ENCODE peak calls at places on chromosomes 5 and 9, in ten cellular contexts. S is KBM-7; O is naive B cell; X is prostate gland; U is NCI-H1436 treated with DMSO at 0.1 percent for 48 hours; B is lower lobe of right lung; V is activated CD8-positive, alpha-beta memory T cell treated with anti-CD3 and anti-CD28 coated beads for 24 hours; Y is naive thymus-derived CD8-positive, alpha-beta T cell; T is GM03348; K is left ventricle myocardium inferior. Z is an unnamed sample.

GRCh38 chr9:129874261-129875101 is 39.2 kb downstream of the USP20 start:
- DNase-seq in S (no peak), O (no peak), X (no peak), U (no peak), B (no peak), V (no peak), Y (no peak), T (no peak), K (no peak), Z (no peak)

GRCh38 chr9:137204731-137205125 is 720 bp downstream of the TMEM203 start:
- DNase-seq in S (no peak), O (no peak), X (no peak), U (no peak), B (no peak), V (no peak), Y (no peak), T (no peak), K (no peak), Z (no peak)

GRCh38 chr9:4738866-4739586 is 2.0 kb downstream of the AK3 start:
- DNase-seq in S (peak), O (no peak), X (no peak), U (no peak), B (no peak), V (no peak), Y (no peak), T (no peak), K (no peak), Z (no peak)

GRCh38 chr9:38112010-38112409 is 43.0 kb upstream of the SHB start:
- DNase-seq in S (no peak), O (no peak), X (no peak), U (no peak), B (no peak), V (no peak), Y (no peak), T (no peak), K (no peak), Z (no peak)

GRCh38 chr9:129430940-129431693 is 189.8 kb downstream of the C9orf50 start:
- DNase-seq in S (no peak), O (no peak), X (no peak), U (no peak), B (no peak), V (no peak), Y (no peak), T (no peak), K (no peak), Z (no peak)

GRCh38 chr5:150428106-150428876 is 15.6 kb upstream of the CD74 start:
- DNase-seq in S (no peak), O (no peak), X (no peak), U (no peak), B (no peak), V (no peak), Y (no peak), T (no peak), K (peak), Z (no peak)

GRCh38 chr5:124665625-124666024 is 80.8 kb downstream of the ZNF608 start:
- DNase-seq in S (no peak), O (no peak), X (no peak), U (no peak), B (no peak), V (no peak), Y (no peak), T (no peak), K (no peak), Z (no peak)

GRCh38 chr9:133569109-133569785 is 34.7 kb downstream of the ADAMTSL2 start:
- DNase-seq in S (no peak), O (no peak), X (no peak), U (no peak), B (no peak), V (no peak), Y (no peak), T (no peak), K (no peak), Z (no peak)

GRCh38 chr5:114953559-114953958 is 216.1 kb downstream of the TRIM36 start:
- DNase-seq in S (peak), O (no peak), X (no peak), U (no peak), B (no peak), V (no peak), Y (no peak), T (no peak), K (no peak), Z (no peak)

GRCh38 chr9:8304720-8305119 is 505.1 kb upstream of the DMAC1 start:
- DNase-seq in S (no peak), O (no peak), X (no peak), U (no peak), B (no peak), V (no peak), Y (no peak), T (no peak), K (no peak), Z (no peak)

GRCh38 chr5:13843181-13843846 is 101.2 kb downstream of the DNAH5 start:
- DNase-seq in S (no peak), O (no peak), X (no peak), U (no peak), B (no peak), V (no peak), Y (no peak), T (no peak), K (no peak), Z (no peak)

GRCh38 chr5:113487779-113488644 is at the start of gene MCC:
- DNase-seq in S (peak), O (peak), X (peak), U (no peak), B (peak), V (peak), Y (peak), T (peak), K (peak), Z (no peak)

GRCh38 chr9:72217306-72217842 is 68.1 kb downstream of the GDA start:
- DNase-seq in S (no peak), O (no peak), X (no peak), U (no peak), B (no peak), V (no peak), Y (no peak), T (no peak), K (no peak), Z (no peak)